ENCODE peak calls at places on chromosomes 7 and 10, in seven cellular contexts. T, L, Q, B, U, Y and E are unnamed samples. For H3K36me3, the result is how much of the 10 kb centered on the place peaks cover.

GRCh38 chr7:114715907-114716306 is 206.0 kb upstream of the MDFIC start:
- DNase-seq in Y (peak), U (no peak), B (no peak), L (no peak), Q (no peak), T (no peak), E (no peak)

GRCh38 chr7:913736-914520 is 37.6 kb downstream of the GET4 start:
- DNase-seq in Y (no peak), T (no peak), U (no peak), B (no peak), L (no peak), Q (peak), E (no peak)

GRCh38 chr10:87505366-87506113 is 847 bp downstream of the MINPP1 start:
- DNase-seq in B (peak), Y (peak), L (peak), Q (peak), T (no peak), U (peak), E (peak)

GRCh38 chr10:53477313-53477675 is 704.7 kb upstream of the MBL2 start:
- DNase-seq in U (no peak), L (no peak), B (no peak), Y (no peak), Q (no peak), T (no peak), E (no peak)

GRCh38 chr7:140640727-140641531 is at the start of gene DENND2A:
- DNase-seq in Y (peak), U (no peak), T (no peak), L (peak), Q (peak), B (no peak), E (no peak)

GRCh38 chr10:3217301-3217700 is 44.7 kb upstream of the PITRM1 start:
- DNase-seq in B (no peak), Q (no peak), T (no peak), L (no peak), U (no peak), Y (peak), E (no peak)

GRCh38 chr7:42023216-42023724 is 213.7 kb downstream of the GLI3 start:
- DNase-seq in U (no peak), Q (no peak), B (no peak), L (no peak), T (no peak), Y (no peak), E (no peak)

GRCh38 chr7:106600569-106601373 is 60.2 kb downstream of the CCDC71L start:
- DNase-seq in Y (peak), U (no peak), L (no peak), T (no peak), B (no peak), Q (no peak), E (no peak)

GRCh38 chr7:91126762-91127161 is 137.5 kb upstream of the FZD1 start:
- DNase-seq in L (no peak), T (no peak), U (no peak), Y (no peak), Q (no peak), B (no peak), E (no peak)

GRCh38 chr10:102583435-102584417 is 60.6 kb upstream of the TRIM8 start:
- DNase-seq in U (peak), Q (peak), Y (peak), L (peak), T (peak), B (peak), E (peak)

GRCh38 chr7:158384746-158385145 is 202.9 kb downstream of the PTPRN2 start:
- DNase-seq in B (no peak), U (no peak), Q (no peak), T (no peak), Y (no peak), L (no peak), E (no peak)

GRCh38 chr10:7635431-7636125 is 31.2 kb downstream of the ITIH5 start:
- DNase-seq in L (no peak), Y (no peak), B (no peak), U (no peak), Q (no peak), T (no peak), E (no peak)

GRCh38 chr10:35668865-35669650 is 27.0 kb upstream of the FZD8 start:
- DNase-seq in T (no peak), Y (no peak), U (no peak), B (no peak), Q (no peak), L (no peak), E (no peak)

GRCh38 chr7:12518920-12519681 is 51.4 kb upstream of the SCIN start:
- DNase-seq in L (peak), Y (no peak), U (no peak), Q (no peak), T (no peak), B (no peak), E (no peak)

GRCh38 chr7:77799078-77799964 is 748 bp downstream of the PHTF2 start:
- DNase-seq in T (no peak), Y (peak), U (peak), L (peak), Q (peak), B (peak), E (peak)

DNA sequence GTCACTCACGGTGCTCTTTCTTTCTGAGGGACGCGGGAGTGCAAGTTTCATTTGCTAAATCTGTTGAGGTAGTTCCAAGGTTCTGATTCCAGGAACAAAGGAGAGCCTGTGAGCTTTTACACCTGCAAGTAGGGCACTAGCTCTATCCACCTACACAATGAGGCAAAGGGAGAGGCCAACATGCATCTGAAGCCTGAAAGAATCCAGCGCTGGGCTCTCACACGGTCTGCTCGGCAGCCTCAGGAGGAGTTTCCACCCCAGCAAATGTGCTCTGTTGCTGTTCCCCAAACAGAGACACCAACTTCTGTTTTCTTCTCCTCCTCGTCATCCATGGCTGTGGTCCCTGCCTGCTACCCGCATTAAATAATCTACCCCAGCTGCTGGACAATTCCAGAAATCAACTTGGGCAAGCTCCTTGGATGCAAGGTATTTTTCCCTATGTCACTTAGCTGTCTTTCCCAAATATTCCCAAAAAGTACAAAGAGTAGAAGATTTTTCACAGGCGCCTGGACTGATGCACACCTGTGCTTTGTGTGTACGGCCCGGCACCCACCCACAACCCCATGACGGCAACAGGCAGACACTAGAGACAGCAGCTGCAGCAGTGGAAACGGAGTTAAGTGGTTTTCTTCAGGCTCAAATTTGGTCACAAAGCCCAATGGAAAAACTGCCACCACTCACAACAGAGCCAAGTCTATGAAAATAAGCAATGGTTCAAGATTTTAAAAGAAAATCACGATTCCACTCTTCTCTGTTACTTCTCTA is 176.8 kb downstream of the ZMYND11 start:
- DNase-seq in Y (no peak), T (no peak), Q (no peak), B (no peak), U (no peak), L (no peak), E (no peak)
- H3K36me3 ChIP-seq in Y (under half), T (under half), Q (under half), B (under half), U (under half), L (under half), E (under half)

DNA sequence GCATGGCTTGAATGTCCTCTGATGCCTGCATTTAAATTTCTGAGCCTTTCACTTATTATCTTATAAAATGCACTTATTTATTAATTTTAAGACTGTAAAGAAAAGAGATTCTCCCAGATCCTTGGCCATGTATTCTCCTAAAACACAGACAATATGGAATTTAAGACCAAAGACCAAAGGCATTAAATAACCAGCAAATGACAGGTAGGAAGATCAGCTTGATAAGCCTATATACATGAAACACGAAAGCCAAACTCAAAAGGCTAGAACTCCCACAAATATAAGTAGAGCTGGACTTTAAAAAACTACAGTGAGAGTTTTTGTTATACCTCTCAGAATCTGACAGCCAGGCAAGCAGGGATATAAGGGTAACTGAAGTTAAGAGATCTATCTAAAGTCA is 5.1 kb downstream of the ANXA11 start:
- DNase-seq in Y (no peak), T (no peak), L (no peak), U (no peak), Q (no peak), B (no peak), E (no peak)
- H3K4me3 ChIP-seq in Y (no peak), T (no peak), L (no peak), U (no peak), Q (peak), B (no peak), E (no peak)

DNA sequence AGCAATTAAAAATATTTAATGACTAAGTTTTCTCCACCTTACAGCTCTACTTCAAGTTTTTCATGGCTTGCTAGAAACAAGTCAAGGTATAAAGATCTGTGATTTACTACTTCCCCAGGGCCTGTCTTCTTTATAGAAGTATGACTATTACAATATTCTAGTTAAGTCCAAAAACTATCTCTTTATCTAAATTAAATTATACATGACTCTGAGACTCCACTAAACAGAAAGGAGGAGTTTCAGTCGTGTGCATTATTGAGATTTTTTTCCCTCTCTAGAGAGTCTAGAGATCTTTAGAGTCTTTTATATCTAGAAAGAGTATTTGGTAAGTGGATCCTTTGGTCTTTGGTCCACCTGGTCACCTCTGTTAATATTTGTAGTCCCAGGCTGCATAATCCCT is 100.7 kb downstream of the SEMA3E start:
- DNase-seq in Q (no peak), T (no peak), L (no peak), B (no peak), Y (no peak), U (no peak), E (no peak)
- H3K27ac ChIP-seq in Q (no peak), T (peak), L (no peak), B (no peak), Y (no peak), U (no peak), E (no peak)

DNA sequence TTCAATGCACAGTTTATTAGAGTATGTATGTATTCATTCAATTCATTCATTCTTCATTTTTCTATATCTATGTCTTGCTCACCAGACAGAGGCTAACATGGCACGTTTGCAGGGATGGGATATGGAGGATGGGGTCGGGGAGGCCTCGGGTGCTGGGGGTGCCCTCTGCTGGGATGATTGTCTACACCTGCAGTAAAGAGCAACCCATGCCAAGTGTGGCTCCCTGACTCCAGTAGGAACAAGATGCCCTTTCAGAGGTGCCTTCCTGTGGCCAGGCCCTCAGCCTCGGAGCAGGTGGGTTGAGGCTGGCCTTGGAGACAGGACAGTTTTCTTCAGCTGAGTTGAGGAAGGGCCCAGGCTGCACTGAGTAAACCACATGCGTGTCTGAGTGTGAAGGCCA is 157.2 kb downstream of the SH2D4B start:
- DNase-seq in U (no peak), T (no peak), Y (no peak), Q (no peak), L (no peak), B (no peak), E (no peak)
- H3K36me3 ChIP-seq in U (under half), T (under half), Y (under half), Q (under half), L (under half), B (under half), E (under half)

GRCh38 chr7:137577184-137577583 is 233.7 kb upstream of the PTN start:
- DNase-seq in U (no peak), T (no peak), Q (no peak), Y (no peak), L (no peak), B (no peak), E (no peak)

GRCh38 chr7:137579913-137580640 is 236.5 kb upstream of the PTN start:
- DNase-seq in Q (no peak), L (peak), B (no peak), Y (peak), U (no peak), T (peak), E (no peak)

GRCh38 chr7:137576481-137576880 is 232.9 kb upstream of the PTN start:
- DNase-seq in U (no peak), Q (no peak), L (no peak), Y (no peak), B (no peak), T (no peak), E (no peak)

GRCh38 chr7:137574836-137575235 is 231.3 kb upstream of the PTN start:
- DNase-seq in Q (no peak), U (no peak), L (no peak), B (no peak), Y (peak), T (no peak), E (no peak)

GRCh38 chr7:137578541-137578940 is 235.0 kb upstream of the PTN start:
- DNase-seq in T (no peak), B (no peak), U (no peak), Y (no peak), L (peak), Q (no peak), E (no peak)
- H3K4me3 ChIP-seq in T (no peak), B (no peak), U (no peak), Y (no peak), L (no peak), Q (no peak), E (no peak)

GRCh38 chr10:59362184-59362966 is at the start of gene FAM13C:
- DNase-seq in T (no peak), Q (peak), U (no peak), L (peak), B (no peak), Y (peak), E (no peak)

GRCh38 chr10:59361659-59362183 is 628 bp downstream of the FAM13C start:
- DNase-seq in U (no peak), L (no peak), B (no peak), Q (no peak), T (no peak), Y (peak), E (no peak)

GRCh38 chr10:59362991-59363390 is 642 bp upstream of the FAM13C start:
- DNase-seq in L (peak), T (no peak), Q (peak), B (no peak), Y (peak), U (no peak), E (no peak)

GRCh38 chr10:59358576-59358975 is 3.8 kb downstream of the FAM13C start:
- DNase-seq in Q (no peak), T (no peak), U (no peak), Y (no peak), B (no peak), L (no peak), E (no peak)

DNA sequence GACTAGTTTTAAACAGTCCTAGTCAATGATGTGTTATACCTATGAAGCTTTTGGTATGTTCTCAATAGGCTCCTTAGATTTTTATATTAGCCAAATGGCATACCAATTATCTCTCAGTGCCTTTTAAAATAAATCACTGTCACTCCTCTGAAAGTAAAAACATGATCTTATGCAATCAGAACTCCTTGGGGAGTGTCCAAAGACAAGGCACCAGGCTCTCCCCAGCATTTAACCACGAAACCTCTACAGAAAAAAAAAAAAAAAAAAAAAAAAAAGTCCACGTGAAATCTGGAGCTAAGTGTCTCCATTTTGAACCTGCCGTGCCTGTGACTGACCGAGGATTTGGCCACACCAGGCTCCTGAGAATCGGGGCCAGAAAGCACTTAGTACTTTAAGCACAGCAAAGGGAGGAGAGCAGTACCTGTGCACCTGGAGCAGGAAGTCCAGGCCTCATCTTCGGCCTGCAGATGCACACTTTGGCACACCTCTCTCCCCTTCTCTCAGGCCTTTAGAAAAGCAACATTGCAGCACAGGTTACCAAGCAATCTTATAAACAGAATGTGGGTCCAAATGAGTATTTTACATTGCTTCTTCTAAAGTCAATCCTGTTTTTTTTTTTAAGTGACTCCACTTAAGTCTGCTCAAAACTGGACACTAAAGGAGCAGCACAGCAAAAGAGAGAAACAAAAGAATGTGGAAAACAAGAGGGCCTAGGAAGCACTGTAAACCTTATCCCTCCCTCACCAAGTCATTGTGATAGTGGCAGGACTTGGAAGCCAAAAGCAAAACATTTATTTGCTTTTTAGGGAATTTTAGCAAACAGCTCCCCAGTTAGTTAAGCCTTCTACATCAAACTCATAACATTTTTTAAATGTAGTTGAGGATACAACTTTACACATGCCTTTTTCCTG is 1.5 kb downstream of the FAM13C start:
- DNase-seq in Q (no peak), L (no peak), B (no peak), U (no peak), Y (no peak), T (no peak), E (no peak)
- H3K27ac ChIP-seq in Q (no peak), L (no peak), B (no peak), U (no peak), Y (no peak), T (no peak), E (no peak)